ENCODE peak calls at places on chromosomes 11 and 22, in ten cellular contexts. L is SJSA1, X is HFF-Myc, D is left ventricle myocardium inferior, P is aorta, C is tibial artery, R is fibroblast of pulmonary artery, F is mesendoderm, Q is GM23248, M is cardiac fibroblast. J is an unnamed sample.

GRCh38 chr11:11230802-11231562 is 122.1 kb downstream of the CSNK2A3 start:
- DNase-seq in L (no peak), X (no peak), D (no peak), P (no peak), C (no peak), R (no peak), F (peak), Q (peak), M (no peak), J (no peak)

GRCh38 chr22:28911777-28912669 is 28.7 kb downstream of the ZNRF3 start:
- DNase-seq in L (peak), X (peak), D (no peak), P (peak), C (no peak), R (peak), F (peak), Q (peak), M (peak), J (peak)

GRCh38 chr11:4085575-4085974 is 9.0 kb upstream of the RRM1 start:
- DNase-seq in L (no peak), X (no peak), D (no peak), P (no peak), C (no peak), R (no peak), F (no peak), Q (no peak), M (no peak), J (no peak)

GRCh38 chr11:101113540-101113939 is 16.1 kb downstream of the PGR start:
- DNase-seq in L (no peak), X (no peak), D (no peak), P (no peak), C (no peak), R (no peak), F (no peak), Q (no peak), M (no peak), J (no peak)

GRCh38 chr22:27795053-27795452 is 6.5 kb downstream of the MN1 start:
- DNase-seq in L (no peak), X (no peak), D (no peak), P (peak), C (no peak), R (no peak), F (no peak), Q (peak), M (no peak), J (no peak)

GRCh38 chr22:44437493-44438015 is 60.5 kb downstream of the RTL6 start:
- DNase-seq in L (no peak), X (no peak), D (no peak), P (no peak), C (no peak), R (no peak), F (no peak), Q (peak), M (peak), J (no peak)

GRCh38 chr11:111044751-111045407 is 200.6 kb upstream of the POU2AF2 start:
- DNase-seq in L (no peak), X (no peak), D (no peak), P (no peak), C (no peak), R (no peak), F (no peak), Q (no peak), M (no peak), J (no peak)

GRCh38 chr22:45317551-45318167 is 7.9 kb downstream of the FAM118A start:
- DNase-seq in L (peak), X (no peak), D (peak), P (peak), C (peak), R (peak), F (peak), Q (peak), M (peak), J (no peak)

GRCh38 chr11:94398101-94398500 is 3.1 kb downstream of the GPR83 start:
- DNase-seq in L (no peak), X (no peak), D (no peak), P (no peak), C (no peak), R (no peak), F (no peak), Q (no peak), M (no peak), J (no peak)

GRCh38 chr22:49228431-49229037 is 599.1 kb downstream of the BRD1 start:
- DNase-seq in L (peak), X (no peak), D (no peak), P (no peak), C (no peak), R (no peak), F (no peak), Q (no peak), M (no peak), J (no peak)

GRCh38 chr22:43826142-43827093 is 14.3 kb upstream of the EFCAB6 start:
- DNase-seq in L (no peak), X (no peak), D (no peak), P (peak), C (peak), R (peak), F (no peak), Q (peak), M (peak), J (no peak)

GRCh38 chr11:985435-985834 is 51.1 kb downstream of the MUC6 start:
- DNase-seq in L (no peak), X (no peak), D (no peak), P (no peak), C (no peak), R (no peak), F (no peak), Q (no peak), M (no peak), J (no peak)

GRCh38 chr11:986270-986951 is 50.1 kb downstream of the MUC6 start:
- DNase-seq in L (no peak), X (no peak), D (no peak), P (no peak), C (no peak), R (no peak), F (no peak), Q (no peak), M (no peak), J (no peak)

GRCh38 chr11:986952-987305 is 49.6 kb downstream of the MUC6 start:
- DNase-seq in L (no peak), X (no peak), D (no peak), P (no peak), C (no peak), R (no peak), F (no peak), Q (no peak), M (no peak), J (no peak)

GRCh38 chr11:984576-984975 is 51.9 kb downstream of the MUC6 start:
- DNase-seq in L (no peak), X (no peak), D (no peak), P (no peak), C (no peak), R (no peak), F (no peak), Q (no peak), M (no peak), J (no peak)

GRCh38 chr11:985848-986247 is 50.7 kb downstream of the MUC6 start:
- DNase-seq in L (no peak), X (no peak), D (no peak), P (no peak), C (no peak), R (no peak), F (no peak), Q (no peak), M (no peak), J (no peak)
- H3K4me3 ChIP-seq in L (no peak), X (no peak), D (no peak), P (no peak), C (no peak), R (no peak), F (no peak), Q (no peak), M (no peak), J (no peak)

DNA sequence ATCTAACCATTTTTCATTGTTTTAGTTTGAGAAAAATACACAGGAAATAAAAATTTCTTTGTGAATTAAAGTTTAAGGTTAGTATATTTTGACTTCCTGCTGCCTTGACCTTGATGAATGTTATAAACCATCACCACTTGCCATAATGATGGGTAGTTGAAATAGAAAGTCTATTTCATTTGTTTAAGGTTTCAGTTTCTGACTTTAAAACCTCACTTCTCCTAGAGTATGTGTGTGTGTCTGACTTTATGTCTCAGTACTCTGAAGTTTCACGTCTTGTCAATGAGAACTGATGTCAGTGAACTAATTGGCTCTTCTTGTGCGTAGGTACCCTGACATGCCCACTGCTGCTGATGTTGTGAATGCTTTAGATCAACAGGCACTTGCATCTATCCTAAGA is 188.2 kb downstream of the METTL15 start:
- DNase-seq in L (no peak), X (no peak), D (no peak), P (no peak), C (no peak), R (no peak), F (no peak), Q (no peak), M (no peak), J (no peak)
- H3K4me3 ChIP-seq in L (no peak), X (no peak), D (no peak), P (no peak), C (no peak), R (no peak), F (no peak), Q (no peak), M (no peak), J (no peak)

GRCh38 chr11:74697722-74698121 is 33.5 kb downstream of the CHRDL2 start:
- DNase-seq in L (no peak), X (no peak), D (no peak), P (no peak), C (no peak), R (no peak), F (no peak), Q (no peak), M (no peak), J (no peak)

GRCh38 chr11:74695705-74696280 is 35.4 kb downstream of the CHRDL2 start:
- DNase-seq in L (no peak), X (no peak), D (no peak), P (no peak), C (no peak), R (no peak), F (peak), Q (peak), M (no peak), J (no peak)

GRCh38 chr11:74694536-74694935 is 36.7 kb downstream of the CHRDL2 start:
- DNase-seq in L (no peak), X (no peak), D (no peak), P (no peak), C (no peak), R (no peak), F (no peak), Q (no peak), M (no peak), J (no peak)

GRCh38 chr11:74696932-74697687 is 34.1 kb downstream of the CHRDL2 start:
- DNase-seq in L (no peak), X (no peak), D (peak), P (peak), C (peak), R (peak), F (peak), Q (peak), M (peak), J (peak)

GRCh38 chr11:74696488-74696887 is 34.7 kb downstream of the CHRDL2 start:
- DNase-seq in L (no peak), X (no peak), D (no peak), P (no peak), C (no peak), R (no peak), F (no peak), Q (no peak), M (no peak), J (no peak)
- H3K4me3 ChIP-seq in L (no peak), X (no peak), D (peak), P (no peak), C (peak), R (no peak), F (no peak), Q (no peak), M (no peak), J (no peak)

GRCh38 chr11:75525433-75526191 is at the start of gene GDPD5:
- DNase-seq in L (peak), X (no peak), D (peak), P (peak), C (peak), R (peak), F (peak), Q (peak), M (peak), J (no peak)

GRCh38 chr11:75522645-75523044 is 3.1 kb downstream of the GDPD5 start:
- DNase-seq in L (no peak), X (no peak), D (no peak), P (no peak), C (no peak), R (no peak), F (no peak), Q (no peak), M (no peak), J (no peak)

GRCh38 chr11:75523189-75523588 is 2.6 kb downstream of the GDPD5 start:
- DNase-seq in L (no peak), X (no peak), D (no peak), P (no peak), C (no peak), R (no peak), F (no peak), Q (no peak), M (no peak), J (no peak)

GRCh38 chr11:75524576-75525432 is 937 bp downstream of the GDPD5 start:
- DNase-seq in L (no peak), X (no peak), D (no peak), P (no peak), C (no peak), R (no peak), F (peak), Q (peak), M (peak), J (no peak)

DNA sequence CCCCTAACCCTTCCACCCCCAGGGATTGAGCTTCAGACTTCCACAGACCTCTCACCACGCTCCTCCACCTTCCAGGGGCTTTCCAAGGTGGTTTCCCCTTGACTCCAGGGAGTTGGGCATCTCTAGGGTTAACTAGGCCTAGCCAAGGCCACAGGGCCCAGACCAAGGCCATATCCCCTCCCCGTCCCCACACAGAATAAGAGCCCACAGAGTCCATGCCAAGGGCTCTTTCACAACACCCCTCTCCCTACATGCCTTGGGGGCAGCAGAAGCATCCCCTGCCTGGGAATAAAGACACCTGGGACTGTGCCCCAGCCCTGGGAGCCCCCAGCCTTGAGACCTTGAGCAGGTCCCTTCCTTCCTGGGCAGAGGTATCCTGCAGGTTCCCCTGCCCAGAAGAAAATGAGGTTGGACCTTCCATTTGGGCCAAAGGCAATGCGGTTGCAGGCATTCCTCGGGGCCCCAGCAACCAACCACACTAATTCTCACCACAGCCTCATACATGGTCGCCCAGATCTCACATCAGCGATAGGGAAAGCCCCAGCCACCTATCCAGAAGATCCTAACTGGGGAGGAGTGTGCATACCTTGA is 1.8 kb downstream of the GDPD5 start:
- DNase-seq in L (no peak), X (no peak), D (no peak), P (no peak), C (no peak), R (no peak), F (no peak), Q (no peak), M (no peak), J (no peak)
- H3K4me3 ChIP-seq in L (no peak), X (no peak), D (peak), P (no peak), C (no peak), R (no peak), F (no peak), Q (no peak), M (no peak), J (no peak)

DNA sequence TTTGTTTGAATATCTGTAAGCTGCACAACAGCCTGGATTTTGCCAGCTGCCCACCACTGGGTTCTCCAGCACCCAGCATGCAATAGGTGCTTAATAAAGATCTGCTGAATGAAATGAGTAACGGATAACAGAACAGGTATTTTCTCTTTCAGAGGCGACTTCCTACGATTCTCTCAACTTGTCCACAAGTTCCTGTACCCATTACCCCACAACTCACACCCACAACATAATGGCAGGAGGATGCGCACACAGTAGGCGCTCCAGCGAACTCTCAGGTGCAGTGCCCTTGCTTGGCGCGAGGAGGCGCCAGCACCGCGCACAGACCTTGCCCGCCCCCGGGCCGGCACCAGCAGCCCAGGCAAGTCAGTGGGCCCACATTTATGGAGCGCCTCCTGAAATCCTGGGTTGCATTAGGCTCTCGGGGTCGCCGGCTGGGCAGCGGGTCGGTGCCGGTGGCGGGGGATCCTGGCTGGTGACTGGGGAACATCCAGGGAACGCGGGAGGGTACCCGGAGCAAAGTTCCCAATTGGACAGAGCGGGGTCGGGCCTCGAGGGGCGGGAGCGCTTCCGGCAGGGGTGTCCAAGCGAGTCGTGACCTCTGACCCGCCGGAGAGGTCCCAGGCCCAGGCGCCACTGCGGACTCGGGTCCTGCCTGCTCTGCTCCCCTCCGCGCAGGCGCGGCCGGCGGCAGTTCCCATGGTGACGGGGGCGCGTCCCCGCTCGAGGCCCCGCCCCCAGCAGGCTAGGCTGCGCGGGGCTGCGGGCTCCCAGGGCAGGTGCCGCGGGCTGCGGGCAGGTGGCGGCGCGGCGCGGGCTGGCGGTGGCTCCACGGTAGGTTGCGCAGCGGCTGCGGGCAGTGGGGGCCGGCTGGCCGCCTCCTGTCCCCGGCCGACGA is at the start of gene KIAA1671:
- DNase-seq in L (peak), X (no peak), D (peak), P (peak), C (peak), R (peak), F (peak), Q (peak), M (peak), J (no peak)
- H3K4me3 ChIP-seq in L (peak), X (peak), D (peak), P (peak), C (peak), R (peak), F (peak), Q (peak), M (peak), J (peak)

GRCh38 chr11:123357990-123358827 is 71.9 kb upstream of the GRAMD1B start:
- DNase-seq in L (no peak), X (no peak), D (peak), P (no peak), C (no peak), R (peak), F (peak), Q (peak), M (peak), J (no peak)
- H3K4me3 ChIP-seq in L (no peak), X (peak), D (peak), P (no peak), C (no peak), R (peak), F (peak), Q (peak), M (peak), J (peak)

GRCh38 chr11:119206512-119207299 is 567 bp downstream of the CBL start:
- DNase-seq in L (peak), X (no peak), D (peak), P (peak), C (peak), R (no peak), F (peak), Q (peak), M (peak), J (no peak)
- H3K4me3 ChIP-seq in L (peak), X (peak), D (peak), P (peak), C (peak), R (peak), F (peak), Q (peak), M (peak), J (peak)

DNA sequence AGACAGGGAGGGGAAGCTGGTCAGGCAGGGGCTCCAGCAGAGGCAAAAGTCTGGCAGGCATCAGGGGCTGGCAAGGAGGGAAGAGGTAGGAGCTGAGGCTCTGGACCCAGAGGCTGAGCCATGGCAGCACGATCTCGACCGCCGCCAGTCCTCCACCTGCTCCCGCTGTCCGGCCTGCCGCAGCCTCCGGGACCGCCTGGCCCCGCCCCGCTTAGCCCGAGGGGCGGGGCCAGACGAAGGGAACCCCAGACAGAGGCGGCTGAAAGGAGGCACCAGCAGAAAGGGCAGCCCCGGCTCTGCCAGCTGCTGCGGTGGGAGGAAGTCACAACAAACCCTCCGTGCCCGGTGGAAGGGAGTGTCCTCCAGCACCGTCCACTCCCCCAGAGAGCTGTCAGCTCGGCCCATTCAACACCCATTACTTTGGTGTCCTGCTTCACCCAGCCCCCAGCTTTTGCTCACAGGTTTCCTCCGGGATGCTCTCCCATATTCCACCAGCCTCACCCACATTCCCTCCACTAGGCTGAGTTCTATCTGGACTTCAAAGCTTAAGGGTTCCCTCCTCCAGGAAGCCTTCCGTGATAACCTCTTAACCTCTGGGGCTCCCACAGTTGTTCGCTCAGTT is at the start of gene MFNG:
- DNase-seq in L (no peak), X (no peak), D (peak), P (no peak), C (peak), R (peak), F (peak), Q (peak), M (no peak), J (no peak)
- H3K4me3 ChIP-seq in L (no peak), X (no peak), D (peak), P (no peak), C (peak), R (no peak), F (no peak), Q (no peak), M (no peak), J (no peak)

GRCh38 chr11:68314886-68315580 is 2.6 kb downstream of the LRP5 start:
- DNase-seq in L (peak), X (no peak), D (no peak), P (no peak), C (no peak), R (no peak), F (peak), Q (no peak), M (peak), J (no peak)
- H3K4me3 ChIP-seq in L (peak), X (peak), D (peak), P (no peak), C (peak), R (peak), F (no peak), Q (no peak), M (peak), J (peak)